ENCODE peak calls at places on chromosomes 1 and 21, in nine cellular contexts. One of them, this sample, is unnamed.

GRCh38 chr21:34968414-34969333 is 80.4 kb downstream of the RUNX1 start:
- DNase-seq in sigmoid colon: no peak
- DNase-seq in foreskin fibroblast: no peak
- DNase-seq in hepatocyte: no peak
- DNase-seq in progenitor cell of endocrine pancreas: no peak
- DNase-seq in GM23338: no peak
- DNase-seq in tibial artery: no peak
- DNase-seq in activated B cell treated with CpG ODN at 0.5 μM for 24 hours: no peak
- DNase-seq in endothelial cell: no peak
- DNase-seq in this sample: no peak

GRCh38 chr1:44273560-44274292 is 60.5 kb downstream of the DMAP1 start:
- DNase-seq in sigmoid colon: no peak
- DNase-seq in foreskin fibroblast: no peak
- DNase-seq in GM23338: no peak
- DNase-seq in tibial artery: no peak
- DNase-seq in activated B cell treated with CpG ODN at 0.5 μM for 24 hours: no peak
- DNase-seq in progenitor cell of endocrine pancreas: no peak
- DNase-seq in hepatocyte: no peak
- DNase-seq in endothelial cell: no peak
- DNase-seq in this sample: no peak

GRCh38 chr1:111963985-111964738 is 25.3 kb downstream of the KCND3 start:
- DNase-seq in progenitor cell of endocrine pancreas: no peak
- DNase-seq in hepatocyte: no peak
- DNase-seq in foreskin fibroblast: no peak
- DNase-seq in sigmoid colon: no peak
- DNase-seq in activated B cell treated with CpG ODN at 0.5 μM for 24 hours: no peak
- DNase-seq in tibial artery: no peak
- DNase-seq in endothelial cell: no peak
- DNase-seq in GM23338: peak; percentile 8
- DNase-seq in this sample: no peak

GRCh38 chr1:197140123-197140522 is 6.3 kb downstream of the ASPM start:
- DNase-seq in GM23338: no peak
- DNase-seq in foreskin fibroblast: no peak
- DNase-seq in hepatocyte: no peak
- DNase-seq in tibial artery: no peak
- DNase-seq in progenitor cell of endocrine pancreas: no peak
- DNase-seq in endothelial cell: no peak
- DNase-seq in activated B cell treated with CpG ODN at 0.5 μM for 24 hours: no peak
- DNase-seq in sigmoid colon: no peak
- DNase-seq in this sample: no peak

GRCh38 chr1:170495006-170495405 is 37.0 kb upstream of the GORAB start:
- DNase-seq in GM23338: no peak
- DNase-seq in progenitor cell of endocrine pancreas: no peak
- DNase-seq in endothelial cell: no peak
- DNase-seq in activated B cell treated with CpG ODN at 0.5 μM for 24 hours: no peak
- DNase-seq in hepatocyte: no peak
- DNase-seq in foreskin fibroblast: no peak
- DNase-seq in sigmoid colon: no peak
- DNase-seq in tibial artery: no peak
- DNase-seq in this sample: no peak

GRCh38 chr1:198449727-198450433 is 90.6 kb downstream of the ATP6V1G3 start:
- DNase-seq in endothelial cell: no peak
- DNase-seq in activated B cell treated with CpG ODN at 0.5 μM for 24 hours: no peak
- DNase-seq in tibial artery: no peak
- DNase-seq in progenitor cell of endocrine pancreas: no peak
- DNase-seq in hepatocyte: no peak
- DNase-seq in sigmoid colon: no peak
- DNase-seq in foreskin fibroblast: no peak
- DNase-seq in GM23338: no peak
- DNase-seq in this sample: no peak

GRCh38 chr21:45478816-45479669 is 63.2 kb downstream of the SLC19A1 start:
- DNase-seq in hepatocyte: no peak
- DNase-seq in GM23338: no peak
- DNase-seq in foreskin fibroblast: no peak
- DNase-seq in progenitor cell of endocrine pancreas: no peak
- DNase-seq in activated B cell treated with CpG ODN at 0.5 μM for 24 hours: no peak
- DNase-seq in endothelial cell: no peak
- DNase-seq in sigmoid colon: no peak
- DNase-seq in tibial artery: no peak
- DNase-seq in this sample: no peak

GRCh38 chr1:86018311-86018923 is 138.2 kb downstream of the COL24A1 start:
- DNase-seq in hepatocyte: peak; percentile 45
- DNase-seq in GM23338: peak; percentile 68
- DNase-seq in sigmoid colon: no peak
- DNase-seq in endothelial cell: peak; percentile 35
- DNase-seq in activated B cell treated with CpG ODN at 0.5 μM for 24 hours: no peak
- DNase-seq in progenitor cell of endocrine pancreas: no peak
- DNase-seq in tibial artery: no peak
- DNase-seq in foreskin fibroblast: peak; percentile 3
- DNase-seq in this sample: peak; percentile 31

GRCh38 chr1:38559180-38559874 is 300.2 kb downstream of the RRAGC start:
- DNase-seq in tibial artery: no peak
- DNase-seq in sigmoid colon: no peak
- DNase-seq in hepatocyte: peak; percentile 20
- DNase-seq in GM23338: peak; percentile 33
- DNase-seq in progenitor cell of endocrine pancreas: no peak
- DNase-seq in foreskin fibroblast: no peak
- DNase-seq in endothelial cell: no peak
- DNase-seq in activated B cell treated with CpG ODN at 0.5 μM for 24 hours: peak; percentile 65
- DNase-seq in this sample: no peak

GRCh38 chr1:91282695-91283420 is 121.8 kb downstream of the HFM1 start:
- DNase-seq in activated B cell treated with CpG ODN at 0.5 μM for 24 hours: no peak
- DNase-seq in endothelial cell: peak; percentile 68
- DNase-seq in GM23338: peak; percentile 91
- DNase-seq in hepatocyte: peak; percentile 77
- DNase-seq in tibial artery: peak; percentile 65
- DNase-seq in sigmoid colon: peak; percentile 73
- DNase-seq in foreskin fibroblast: peak; percentile 49
- DNase-seq in progenitor cell of endocrine pancreas: peak; percentile 51
- DNase-seq in this sample: peak; percentile 68

GRCh38 chr1:64112281-64112680 is 91.1 kb upstream of the UBE2U start:
- DNase-seq in activated B cell treated with CpG ODN at 0.5 μM for 24 hours: no peak
- DNase-seq in progenitor cell of endocrine pancreas: no peak
- DNase-seq in tibial artery: no peak
- DNase-seq in GM23338: no peak
- DNase-seq in hepatocyte: no peak
- DNase-seq in sigmoid colon: no peak
- DNase-seq in endothelial cell: no peak
- DNase-seq in foreskin fibroblast: peak; percentile 86
- DNase-seq in this sample: no peak

GRCh38 chr1:198676253-198676652 is 37.4 kb downstream of the PTPRC start:
- DNase-seq in tibial artery: no peak
- DNase-seq in sigmoid colon: no peak
- DNase-seq in progenitor cell of endocrine pancreas: no peak
- DNase-seq in hepatocyte: no peak
- DNase-seq in activated B cell treated with CpG ODN at 0.5 μM for 24 hours: no peak
- DNase-seq in GM23338: no peak
- DNase-seq in foreskin fibroblast: no peak
- DNase-seq in endothelial cell: no peak
- DNase-seq in this sample: no peak

GRCh38 chr1:207055386-207056001 is 2.4 kb downstream of the PFKFB2 start:
- DNase-seq in activated B cell treated with CpG ODN at 0.5 μM for 24 hours: no peak
- DNase-seq in hepatocyte: no peak
- DNase-seq in sigmoid colon: no peak
- DNase-seq in tibial artery: no peak
- DNase-seq in GM23338: no peak
- DNase-seq in foreskin fibroblast: no peak
- DNase-seq in endothelial cell: no peak
- DNase-seq in progenitor cell of endocrine pancreas: no peak
- DNase-seq in this sample: no peak

GRCh38 chr1:155043259-155043658 is 7.9 kb upstream of the ADAM15 start:
- DNase-seq in endothelial cell: no peak
- DNase-seq in foreskin fibroblast: no peak
- DNase-seq in tibial artery: no peak
- DNase-seq in GM23338: no peak
- DNase-seq in progenitor cell of endocrine pancreas: no peak
- DNase-seq in hepatocyte: peak; percentile 43
- DNase-seq in sigmoid colon: no peak
- DNase-seq in activated B cell treated with CpG ODN at 0.5 μM for 24 hours: no peak
- DNase-seq in this sample: no peak

GRCh38 chr1:155040358-155041093 is 6.9 kb downstream of the DCST1 start:
- DNase-seq in tibial artery: no peak
- DNase-seq in progenitor cell of endocrine pancreas: no peak
- DNase-seq in GM23338: no peak
- DNase-seq in activated B cell treated with CpG ODN at 0.5 μM for 24 hours: no peak
- DNase-seq in sigmoid colon: no peak
- DNase-seq in endothelial cell: no peak
- DNase-seq in foreskin fibroblast: no peak
- DNase-seq in hepatocyte: no peak
- DNase-seq in this sample: no peak

GRCh38 chr1:155044812-155045690 is 6.1 kb upstream of the ADAM15 start:
- DNase-seq in sigmoid colon: peak; percentile 85
- DNase-seq in hepatocyte: peak; percentile 87
- DNase-seq in GM23338: peak; percentile 93
- DNase-seq in tibial artery: peak; percentile 85
- DNase-seq in activated B cell treated with CpG ODN at 0.5 μM for 24 hours: peak; percentile 22
- DNase-seq in foreskin fibroblast: peak; percentile 79
- DNase-seq in progenitor cell of endocrine pancreas: peak; percentile 52
- DNase-seq in endothelial cell: peak; percentile 78
- DNase-seq in this sample: peak; percentile 60

GRCh38 chr1:155042789-155043188 is 8.3 kb upstream of the ADAM15 start:
- DNase-seq in foreskin fibroblast: no peak
- DNase-seq in tibial artery: no peak
- DNase-seq in sigmoid colon: no peak
- DNase-seq in progenitor cell of endocrine pancreas: no peak
- DNase-seq in endothelial cell: no peak
- DNase-seq in activated B cell treated with CpG ODN at 0.5 μM for 24 hours: no peak
- DNase-seq in GM23338: no peak
- DNase-seq in hepatocyte: no peak
- DNase-seq in this sample: no peak

DNA sequence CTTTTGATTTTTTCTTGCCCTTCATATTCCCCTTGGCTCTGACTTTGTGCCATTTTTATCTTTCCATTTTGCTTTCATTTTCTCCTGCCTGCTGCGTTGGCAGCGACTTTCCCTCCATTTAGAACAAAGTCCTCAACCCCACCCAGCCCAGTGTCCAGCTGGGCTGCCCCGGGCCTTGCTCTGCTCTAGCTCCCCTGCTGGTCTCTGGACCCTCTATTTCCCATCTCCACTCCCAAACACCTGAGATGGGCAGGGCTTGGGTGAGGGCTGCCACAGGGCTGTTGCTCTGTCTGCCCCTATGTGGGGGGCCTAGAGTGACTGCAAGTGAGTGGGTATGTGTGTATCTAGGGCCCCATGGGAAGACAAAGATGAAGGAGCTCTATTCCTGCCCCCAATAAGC is 7.3 kb upstream of the ADAM15 start:
- DNase-seq in endothelial cell: no peak
- DNase-seq in sigmoid colon: no peak
- DNase-seq in progenitor cell of endocrine pancreas: no peak
- DNase-seq in GM23338: no peak
- DNase-seq in activated B cell treated with CpG ODN at 0.5 μM for 24 hours: no peak
- DNase-seq in tibial artery: no peak
- DNase-seq in foreskin fibroblast: no peak
- DNase-seq in hepatocyte: no peak
- DNase-seq in this sample: no peak
- TF ChIP-seq CTCF in endothelial cell: no peak
- TF ChIP-seq CTCF in sigmoid colon: no peak
- TF ChIP-seq CTCF in progenitor cell of endocrine pancreas: no peak
- TF ChIP-seq CTCF in GM23338: no peak
- TF ChIP-seq CTCF in activated B cell treated with CpG ODN at 0.5 μM for 24 hours: no peak
- TF ChIP-seq CTCF in tibial artery: no peak
- TF ChIP-seq CTCF in foreskin fibroblast: no peak
- TF ChIP-seq CTCF in hepatocyte: no peak
- TF ChIP-seq CTCF in this sample: no peak

DNA sequence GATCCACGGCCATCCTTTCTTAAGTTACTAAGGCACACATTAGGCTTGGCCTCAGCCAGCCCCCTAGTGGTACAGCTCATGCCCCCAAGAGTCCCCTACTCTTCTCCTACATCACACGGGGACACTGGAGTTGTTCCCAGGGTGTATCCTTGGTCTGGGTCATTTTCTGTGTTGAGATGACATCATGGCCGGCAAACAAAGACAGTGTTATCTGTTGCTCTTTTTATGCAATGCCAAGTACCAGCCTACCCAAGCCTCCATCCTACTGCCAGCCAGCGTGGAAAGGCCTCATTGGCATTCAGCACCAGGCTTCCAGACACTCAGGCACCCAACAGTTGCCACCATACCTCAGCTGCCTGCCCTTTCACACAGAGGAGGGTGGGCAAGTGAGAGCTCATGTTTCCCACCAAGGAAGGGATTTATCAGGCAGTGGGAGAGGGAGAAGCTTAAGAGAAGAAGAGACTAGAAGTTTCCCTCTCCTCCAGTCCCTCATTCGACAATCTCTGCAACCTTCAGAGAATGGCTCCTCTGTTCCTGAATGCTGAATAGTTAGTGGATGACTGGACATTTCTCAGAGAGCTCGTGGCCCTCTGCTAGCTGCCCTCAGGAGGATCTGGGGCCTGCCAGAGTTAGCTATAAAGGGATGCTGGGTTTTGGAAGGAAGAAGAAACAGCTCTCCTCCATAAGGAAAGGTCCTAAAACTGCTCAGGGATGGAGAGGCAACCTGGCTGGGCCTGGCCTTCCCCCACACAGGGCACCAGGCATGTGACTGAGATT is 17.7 kb downstream of the CBR1 start:
- DNase-seq in hepatocyte: no peak
- DNase-seq in foreskin fibroblast: peak; percentile 14
- DNase-seq in progenitor cell of endocrine pancreas: no peak
- DNase-seq in GM23338: peak; percentile 73
- DNase-seq in tibial artery: no peak
- DNase-seq in sigmoid colon: no peak
- DNase-seq in activated B cell treated with CpG ODN at 0.5 μM for 24 hours: no peak
- DNase-seq in endothelial cell: no peak
- DNase-seq in this sample: no peak
- TF ChIP-seq CTCF in hepatocyte: no peak
- TF ChIP-seq CTCF in foreskin fibroblast: no peak
- TF ChIP-seq CTCF in progenitor cell of endocrine pancreas: peak; percentile 35
- TF ChIP-seq CTCF in GM23338: peak; percentile 69
- TF ChIP-seq CTCF in tibial artery: no peak
- TF ChIP-seq CTCF in sigmoid colon: no peak
- TF ChIP-seq CTCF in activated B cell treated with CpG ODN at 0.5 μM for 24 hours: no peak
- TF ChIP-seq CTCF in endothelial cell: no peak
- TF ChIP-seq CTCF in this sample: peak; percentile 19

GRCh38 chr1:41313661-41314131 is 47.5 kb upstream of the FOXO6 start:
- DNase-seq in foreskin fibroblast: no peak
- DNase-seq in tibial artery: no peak
- DNase-seq in sigmoid colon: no peak
- DNase-seq in hepatocyte: no peak
- DNase-seq in activated B cell treated with CpG ODN at 0.5 μM for 24 hours: no peak
- DNase-seq in GM23338: peak; percentile 82
- DNase-seq in progenitor cell of endocrine pancreas: no peak
- DNase-seq in endothelial cell: peak; percentile 53
- DNase-seq in this sample: no peak
- TF ChIP-seq CTCF in foreskin fibroblast: peak; percentile 35
- TF ChIP-seq CTCF in tibial artery: peak; percentile 50
- TF ChIP-seq CTCF in sigmoid colon: peak; percentile 33
- TF ChIP-seq CTCF in hepatocyte: peak; percentile 40
- TF ChIP-seq CTCF in activated B cell treated with CpG ODN at 0.5 μM for 24 hours: no peak
- TF ChIP-seq CTCF in GM23338: peak; percentile 77
- TF ChIP-seq CTCF in progenitor cell of endocrine pancreas: peak; percentile 58
- TF ChIP-seq CTCF in endothelial cell: peak; percentile 88
- TF ChIP-seq CTCF in this sample: peak; percentile 62

DNA sequence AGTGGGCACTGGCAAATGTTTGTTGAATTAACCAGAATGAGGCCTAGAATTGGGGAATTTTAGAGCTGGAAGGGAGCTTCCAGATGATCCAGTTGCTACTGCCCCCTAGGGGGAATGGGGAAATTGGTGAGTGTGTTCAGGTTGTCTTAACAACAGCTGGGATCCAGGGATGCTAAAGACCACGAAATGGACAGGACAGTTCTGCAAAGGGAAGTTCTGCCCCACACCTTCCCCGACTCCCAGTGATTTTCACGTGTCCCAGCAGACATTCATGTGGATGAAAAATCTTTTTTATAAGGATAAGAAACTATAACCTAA is 33.9 kb downstream of the TRIM62 start:
- DNase-seq in GM23338: peak; percentile 79
- DNase-seq in progenitor cell of endocrine pancreas: no peak
- DNase-seq in hepatocyte: no peak
- DNase-seq in foreskin fibroblast: no peak
- DNase-seq in tibial artery: no peak
- DNase-seq in activated B cell treated with CpG ODN at 0.5 μM for 24 hours: no peak
- DNase-seq in sigmoid colon: no peak
- DNase-seq in endothelial cell: no peak
- DNase-seq in this sample: no peak
- TF ChIP-seq CTCF in GM23338: peak; percentile 77
- TF ChIP-seq CTCF in progenitor cell of endocrine pancreas: peak; percentile 34
- TF ChIP-seq CTCF in hepatocyte: peak; percentile 21
- TF ChIP-seq CTCF in foreskin fibroblast: peak; percentile 46
- TF ChIP-seq CTCF in tibial artery: no peak
- TF ChIP-seq CTCF in activated B cell treated with CpG ODN at 0.5 μM for 24 hours: no peak
- TF ChIP-seq CTCF in sigmoid colon: no peak
- TF ChIP-seq CTCF in endothelial cell: peak; percentile 27
- TF ChIP-seq CTCF in this sample: peak; percentile 38

This sample was measured in neural crest cell.